ENCODE peak calls at places on chromosomes 13 and 19, in four cellular contexts. One of them, this sample, is unnamed. For H3K9me3, the result is how much of the 10 kb centered on the place peaks cover.

GRCh38 chr19:32677657-32678056 is 2.0 kb downstream of the RGS9BP start:
- DNase-seq in fibroblast of lung: no peak
- DNase-seq in CD4-positive, alpha-beta memory T cell: no peak
- DNase-seq in Peyer's patch: no peak
- DNase-seq in this sample: no peak

GRCh38 chr13:32168136-32168535 is 136.6 kb downstream of the FRY start:
- DNase-seq in Peyer's patch: no peak
- DNase-seq in fibroblast of lung: no peak
- DNase-seq in CD4-positive, alpha-beta memory T cell: no peak
- DNase-seq in this sample: no peak

GRCh38 chr13:23159205-23159586 is 21.6 kb upstream of the SGCG start:
- DNase-seq in Peyer's patch: no peak
- DNase-seq in fibroblast of lung: peak
- DNase-seq in CD4-positive, alpha-beta memory T cell: no peak
- DNase-seq in this sample: no peak

GRCh38 chr19:413756-414420 is 4.9 kb upstream of the C2CD4C start:
- DNase-seq in CD4-positive, alpha-beta memory T cell: no peak
- DNase-seq in fibroblast of lung: no peak
- DNase-seq in Peyer's patch: no peak
- DNase-seq in this sample: no peak

GRCh38 chr13:95020298-95020987 is 280.8 kb downstream of the ABCC4 start:
- DNase-seq in CD4-positive, alpha-beta memory T cell: no peak
- DNase-seq in Peyer's patch: no peak
- DNase-seq in fibroblast of lung: peak
- DNase-seq in this sample: no peak

GRCh38 chr13:79070343-79070974 is 335.6 kb downstream of the RBM26 start:
- DNase-seq in Peyer's patch: no peak
- DNase-seq in fibroblast of lung: no peak
- DNase-seq in CD4-positive, alpha-beta memory T cell: no peak
- DNase-seq in this sample: no peak

GRCh38 chr19:887072-887471 is 5.9 kb downstream of the MED16 start:
- DNase-seq in Peyer's patch: no peak
- DNase-seq in CD4-positive, alpha-beta memory T cell: no peak
- DNase-seq in fibroblast of lung: peak
- DNase-seq in this sample: no peak

GRCh38 chr19:19820774-19821315 is 705 bp downstream of the ZNF506 start:
- DNase-seq in Peyer's patch: no peak
- DNase-seq in fibroblast of lung: no peak
- DNase-seq in CD4-positive, alpha-beta memory T cell: peak
- DNase-seq in this sample: no peak

GRCh38 chr19:7421941-7422744 is 66.7 kb downstream of the PEX11G start:
- DNase-seq in CD4-positive, alpha-beta memory T cell: no peak
- DNase-seq in fibroblast of lung: no peak
- DNase-seq in Peyer's patch: no peak
- DNase-seq in this sample: no peak

GRCh38 chr19:2711175-2711936 is 8.9 kb upstream of the GNG7 start:
- DNase-seq in Peyer's patch: peak
- DNase-seq in fibroblast of lung: peak
- DNase-seq in CD4-positive, alpha-beta memory T cell: no peak
- DNase-seq in this sample: no peak

GRCh38 chr13:60701919-60702318 is 304.9 kb downstream of the TDRD3 start:
- DNase-seq in Peyer's patch: no peak
- DNase-seq in CD4-positive, alpha-beta memory T cell: no peak
- DNase-seq in fibroblast of lung: no peak
- DNase-seq in this sample: no peak

GRCh38 chr19:13539332-13539731 is 33.1 kb upstream of the CACNA1A start:
- DNase-seq in Peyer's patch: no peak
- DNase-seq in fibroblast of lung: no peak
- DNase-seq in CD4-positive, alpha-beta memory T cell: no peak
- DNase-seq in this sample: no peak

GRCh38 chr13:63190219-63190618 is 1774.6 kb upstream of the PCDH20 start:
- DNase-seq in fibroblast of lung: no peak
- DNase-seq in Peyer's patch: no peak
- DNase-seq in CD4-positive, alpha-beta memory T cell: no peak
- DNase-seq in this sample: no peak

GRCh38 chr13:39498471-39499114 is 104.4 kb downstream of the LHFPL6 start:
- DNase-seq in CD4-positive, alpha-beta memory T cell: no peak
- DNase-seq in Peyer's patch: no peak
- DNase-seq in fibroblast of lung: no peak
- DNase-seq in this sample: no peak

GRCh38 chr13:40143559-40143958 is 488.1 kb downstream of the COG6 start:
- DNase-seq in Peyer's patch: no peak
- DNase-seq in CD4-positive, alpha-beta memory T cell: no peak
- DNase-seq in fibroblast of lung: no peak
- DNase-seq in this sample: no peak

GRCh38 chr19:10111405-10111811 is at the start of gene P2RY11:
- DNase-seq in CD4-positive, alpha-beta memory T cell: peak
- DNase-seq in Peyer's patch: peak
- DNase-seq in fibroblast of lung: no peak
- DNase-seq in this sample: no peak

GRCh38 chr19:49939721-49940481 is 10.6 kb upstream of the NUP62 start:
- DNase-seq in fibroblast of lung: no peak
- DNase-seq in CD4-positive, alpha-beta memory T cell: no peak
- DNase-seq in Peyer's patch: no peak
- DNase-seq in this sample: no peak

GRCh38 chr13:40094056-40094455 is 438.6 kb downstream of the COG6 start:
- DNase-seq in Peyer's patch: no peak
- DNase-seq in fibroblast of lung: peak
- DNase-seq in CD4-positive, alpha-beta memory T cell: no peak
- DNase-seq in this sample: no peak

GRCh38 chr19:34428549-34429285 is 536 bp downstream of the UBA2 start:
- DNase-seq in fibroblast of lung: peak
- DNase-seq in CD4-positive, alpha-beta memory T cell: peak
- DNase-seq in Peyer's patch: no peak
- DNase-seq in this sample: peak

GRCh38 chr13:78298657-78299056 is 304.7 kb downstream of the POU4F1 start:
- DNase-seq in Peyer's patch: no peak
- DNase-seq in CD4-positive, alpha-beta memory T cell: no peak
- DNase-seq in fibroblast of lung: peak
- DNase-seq in this sample: no peak

GRCh38 chr13:35617420-35617819 is 140.9 kb upstream of the MAB21L1 start:
- DNase-seq in fibroblast of lung: no peak
- DNase-seq in CD4-positive, alpha-beta memory T cell: no peak
- DNase-seq in Peyer's patch: no peak
- DNase-seq in this sample: no peak

GRCh38 chr19:40465025-40465780 is at the start of gene BLVRB:
- DNase-seq in fibroblast of lung: peak
- DNase-seq in CD4-positive, alpha-beta memory T cell: peak
- DNase-seq in Peyer's patch: no peak
- DNase-seq in this sample: no peak

GRCh38 chr13:44300895-44301638 is 72.6 kb upstream of the SERP2 start:
- DNase-seq in fibroblast of lung: peak
- DNase-seq in Peyer's patch: no peak
- DNase-seq in CD4-positive, alpha-beta memory T cell: no peak
- DNase-seq in this sample: no peak

GRCh38 chr19:1042689-1043511 is 3.0 kb downstream of the ABCA7 start:
- DNase-seq in Peyer's patch: no peak
- DNase-seq in CD4-positive, alpha-beta memory T cell: no peak
- DNase-seq in fibroblast of lung: peak
- DNase-seq in this sample: no peak

GRCh38 chr19:4390862-4391693 is 9.3 kb downstream of the SH3GL1 start:
- DNase-seq in CD4-positive, alpha-beta memory T cell: no peak
- DNase-seq in fibroblast of lung: peak
- DNase-seq in Peyer's patch: no peak
- DNase-seq in this sample: no peak

GRCh38 chr19:31335716-31336115 is 13.5 kb downstream of the TSHZ3 start:
- DNase-seq in Peyer's patch: no peak
- DNase-seq in CD4-positive, alpha-beta memory T cell: no peak
- DNase-seq in fibroblast of lung: no peak
- DNase-seq in this sample: no peak

GRCh38 chr19:54190942-54191670 is at the start of gene TSEN34:
- DNase-seq in Peyer's patch: peak
- DNase-seq in CD4-positive, alpha-beta memory T cell: no peak
- DNase-seq in fibroblast of lung: peak
- DNase-seq in this sample: peak

GRCh38 chr19:39834287-39834841 is 402 bp upstream of the DYRK1B start:
- DNase-seq in Peyer's patch: no peak
- DNase-seq in fibroblast of lung: no peak
- DNase-seq in CD4-positive, alpha-beta memory T cell: no peak
- DNase-seq in this sample: no peak

GRCh38 chr19:41159861-41160260 is 33.2 kb upstream of the CYP2S1 start:
- DNase-seq in CD4-positive, alpha-beta memory T cell: no peak
- DNase-seq in fibroblast of lung: no peak
- DNase-seq in Peyer's patch: no peak
- DNase-seq in this sample: no peak

GRCh38 chr19:35555301-35556005 is 8.0 kb downstream of the ATP4A start:
- DNase-seq in CD4-positive, alpha-beta memory T cell: no peak
- DNase-seq in Peyer's patch: no peak
- DNase-seq in fibroblast of lung: peak
- DNase-seq in this sample: no peak

GRCh38 chr13:76473552-76474134 is 412.6 kb downstream of the KCTD12 start:
- DNase-seq in Peyer's patch: peak
- DNase-seq in CD4-positive, alpha-beta memory T cell: peak
- DNase-seq in fibroblast of lung: peak
- DNase-seq in this sample: peak

GRCh38 chr13:89827552-89827951 is 1519.9 kb upstream of the MIR17HG start:
- DNase-seq in CD4-positive, alpha-beta memory T cell: no peak
- DNase-seq in Peyer's patch: no peak
- DNase-seq in fibroblast of lung: peak
- DNase-seq in this sample: no peak

GRCh38 chr13:41411536-41411935 is 45.8 kb upstream of the RGCC start:
- DNase-seq in fibroblast of lung: peak
- DNase-seq in Peyer's patch: no peak
- DNase-seq in CD4-positive, alpha-beta memory T cell: peak
- DNase-seq in this sample: no peak

GRCh38 chr13:113077566-113077952 is 28.0 kb upstream of the F7 start:
- DNase-seq in Peyer's patch: no peak
- DNase-seq in fibroblast of lung: no peak
- DNase-seq in CD4-positive, alpha-beta memory T cell: no peak
- DNase-seq in this sample: no peak

GRCh38 chr13:41587490-41587889 is 130.1 kb downstream of the RGCC start:
- DNase-seq in Peyer's patch: no peak
- DNase-seq in CD4-positive, alpha-beta memory T cell: peak
- DNase-seq in fibroblast of lung: no peak
- DNase-seq in this sample: no peak

GRCh38 chr13:33725340-33725739 is 92.6 kb upstream of the RFC3 start:
- DNase-seq in fibroblast of lung: no peak
- DNase-seq in Peyer's patch: no peak
- DNase-seq in CD4-positive, alpha-beta memory T cell: no peak
- DNase-seq in this sample: no peak

GRCh38 chr19:7287716-7288115 is 6.5 kb downstream of the INSR start:
- DNase-seq in Peyer's patch: no peak
- DNase-seq in fibroblast of lung: no peak
- DNase-seq in CD4-positive, alpha-beta memory T cell: no peak
- DNase-seq in this sample: no peak

GRCh38 chr19:56119585-56119978 is 1.5 kb downstream of the ZNF787 start:
- DNase-seq in CD4-positive, alpha-beta memory T cell: no peak
- DNase-seq in Peyer's patch: no peak
- DNase-seq in fibroblast of lung: no peak
- DNase-seq in this sample: no peak
- H3K9me3 ChIP-seq in CD4-positive, alpha-beta memory T cell: under half
- H3K9me3 ChIP-seq in Peyer's patch: under half
- H3K9me3 ChIP-seq in fibroblast of lung: under half
- H3K9me3 ChIP-seq in this sample: under half

GRCh38 chr19:56900573-56901097 is 60.1 kb upstream of the PEG3 start:
- DNase-seq in CD4-positive, alpha-beta memory T cell: no peak
- DNase-seq in fibroblast of lung: no peak
- DNase-seq in Peyer's patch: no peak
- DNase-seq in this sample: no peak
- H3K9me3 ChIP-seq in CD4-positive, alpha-beta memory T cell: under half
- H3K9me3 ChIP-seq in fibroblast of lung: under half
- H3K9me3 ChIP-seq in Peyer's patch: under half
- H3K9me3 ChIP-seq in this sample: under half

GRCh38 chr19:56611288-56611687 is 16.2 kb downstream of the ZNF71 start:
- DNase-seq in CD4-positive, alpha-beta memory T cell: no peak
- DNase-seq in Peyer's patch: no peak
- DNase-seq in fibroblast of lung: no peak
- DNase-seq in this sample: no peak
- H3K9me3 ChIP-seq in CD4-positive, alpha-beta memory T cell: under half
- H3K9me3 ChIP-seq in Peyer's patch: half or more
- H3K9me3 ChIP-seq in fibroblast of lung: under half
- H3K9me3 ChIP-seq in this sample: under half

GRCh38 chr19:42368765-42369164 is 21.3 kb downstream of the CNFN start:
- DNase-seq in fibroblast of lung: no peak
- DNase-seq in CD4-positive, alpha-beta memory T cell: no peak
- DNase-seq in Peyer's patch: no peak
- DNase-seq in this sample: no peak
- H3K9me3 ChIP-seq in fibroblast of lung: under half
- H3K9me3 ChIP-seq in CD4-positive, alpha-beta memory T cell: under half
- H3K9me3 ChIP-seq in Peyer's patch: under half
- H3K9me3 ChIP-seq in this sample: under half

DNA sequence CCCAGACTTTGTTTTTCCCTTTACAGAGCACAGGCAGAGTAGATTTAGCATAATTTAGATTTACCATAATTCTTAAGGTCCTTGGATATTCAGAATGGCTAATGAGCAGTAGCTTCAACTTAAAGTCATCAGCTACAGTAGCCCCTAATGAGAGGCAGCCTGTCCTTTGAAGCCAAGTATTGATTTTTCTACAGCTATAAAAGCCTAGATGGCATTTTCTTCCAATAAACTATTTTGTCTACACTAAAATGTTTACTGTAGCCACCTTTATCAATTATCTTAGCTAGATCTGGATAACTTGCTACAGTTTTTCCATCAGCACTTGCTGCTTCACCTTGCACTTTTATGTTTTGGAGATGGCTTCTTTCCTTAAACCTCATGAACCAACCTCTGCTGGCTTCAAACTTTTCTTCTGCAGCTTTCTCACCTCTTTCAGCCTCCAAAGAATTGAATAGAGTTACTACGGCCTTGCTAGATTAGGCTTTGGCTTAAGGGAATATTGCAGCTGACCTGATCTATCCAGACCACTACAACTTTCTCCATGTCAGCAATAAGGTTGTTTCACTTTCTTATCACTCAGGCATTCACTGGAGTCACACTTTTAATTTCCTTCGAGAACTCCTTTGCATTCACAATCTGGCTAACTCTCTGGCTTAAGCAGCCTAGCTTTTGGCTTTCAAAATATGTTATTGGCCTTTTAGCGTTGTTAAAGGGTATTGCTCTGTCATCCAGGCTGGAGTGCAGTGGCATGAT is 26.6 kb downstream of the BRD4 start:
- DNase-seq in Peyer's patch: no peak
- DNase-seq in fibroblast of lung: no peak
- DNase-seq in CD4-positive, alpha-beta memory T cell: no peak
- DNase-seq in this sample: no peak
- H3K9me3 ChIP-seq in Peyer's patch: under half
- H3K9me3 ChIP-seq in fibroblast of lung: under half
- H3K9me3 ChIP-seq in CD4-positive, alpha-beta memory T cell: under half
- H3K9me3 ChIP-seq in this sample: under half